ENCODE peak calls at places on chromosomes 3 and 15, in ten cellular contexts. D, O, I, L, Q, S, W, V, B and F are unnamed samples.

GRCh38 chr15:25947336-25948080 is 84.4 kb upstream of the ATP10A start:
- DNase-seq in D (no peak), O (no peak), I (no peak), L (no peak), Q (peak), S (no peak), W (no peak), V (no peak), B (no peak), F (no peak)

GRCh38 chr3:158802399-158803023 is 657 bp downstream of the MFSD1 start:
- DNase-seq in D (no peak), O (no peak), I (no peak), L (no peak), Q (no peak), S (no peak), W (peak), V (no peak), B (no peak), F (peak)

GRCh38 chr15:41926184-41927056 is 32.6 kb upstream of the SPTBN5 start:
- DNase-seq in D (no peak), O (no peak), I (no peak), L (no peak), Q (no peak), S (no peak), W (no peak), V (no peak), B (no peak), F (no peak)

GRCh38 chr3:175651716-175652115 is 792.6 kb downstream of the NAALADL2 start:
- DNase-seq in D (no peak), O (no peak), I (no peak), L (no peak), Q (no peak), S (no peak), W (no peak), V (no peak), B (no peak), F (no peak)

GRCh38 chr3:46982581-46982980 is 3.1 kb downstream of the NBEAL2 start:
- DNase-seq in D (no peak), O (no peak), I (no peak), L (no peak), Q (no peak), S (no peak), W (no peak), V (no peak), B (no peak), F (no peak)

GRCh38 chr3:60192297-60193114 is 1058.7 kb downstream of the FHIT start:
- DNase-seq in D (no peak), O (no peak), I (no peak), L (no peak), Q (no peak), S (no peak), W (no peak), V (no peak), B (no peak), F (no peak)

GRCh38 chr3:122416966-122417365 is 1.1 kb upstream of the WDR5B start:
- DNase-seq in D (no peak), O (no peak), I (no peak), L (peak), Q (no peak), S (no peak), W (no peak), V (no peak), B (no peak), F (no peak)

GRCh38 chr3:47002490-47003410 is 23.3 kb downstream of the NBEAL2 start:
- DNase-seq in D (no peak), O (no peak), I (no peak), L (no peak), Q (no peak), S (no peak), W (no peak), V (no peak), B (no peak), F (no peak)

GRCh38 chr3:128548426-128549282 is 55.7 kb upstream of the GATA2 start:
- DNase-seq in D (peak), O (no peak), I (no peak), L (peak), Q (no peak), S (no peak), W (no peak), V (no peak), B (no peak), F (no peak)

GRCh38 chr3:31181661-31182060 is 287.2 kb upstream of the GADL1 start:
- DNase-seq in D (no peak), O (no peak), I (no peak), L (no peak), Q (no peak), S (no peak), W (no peak), V (no peak), B (no peak), F (no peak)

GRCh38 chr3:50676031-50676705 is 1.4 kb downstream of the DOCK3 start:
- DNase-seq in D (no peak), O (no peak), I (no peak), L (no peak), Q (no peak), S (no peak), W (no peak), V (no peak), B (no peak), F (no peak)

GRCh38 chr15:35117508-35118280 is 32.6 kb upstream of the NANOGP8 start:
- DNase-seq in D (no peak), O (no peak), I (no peak), L (no peak), Q (no peak), S (no peak), W (no peak), V (no peak), B (no peak), F (no peak)

GRCh38 chr3:187352581-187353575 is 15.3 kb upstream of the RTP4 start:
- DNase-seq in D (no peak), O (no peak), I (no peak), L (no peak), Q (no peak), S (no peak), W (no peak), V (no peak), B (no peak), F (no peak)

GRCh38 chr15:63052961-63053698 is 10.6 kb downstream of the TPM1 start:
- DNase-seq in D (no peak), O (peak), I (no peak), L (no peak), Q (no peak), S (no peak), W (no peak), V (no peak), B (no peak), F (no peak)

GRCh38 chr15:74301583-74302374 is 65.7 kb downstream of the CCDC33 start:
- DNase-seq in D (no peak), O (no peak), I (no peak), L (no peak), Q (no peak), S (no peak), W (no peak), V (no peak), B (no peak), F (no peak)

GRCh38 chr3:111715911-111716523 is 120.9 kb upstream of the ZBED2 start:
- DNase-seq in D (no peak), O (no peak), I (no peak), L (peak), Q (peak), S (peak), W (peak), V (peak), B (peak), F (no peak)

GRCh38 chr3:55511895-55512585 is 24.9 kb upstream of the WNT5A start:
- DNase-seq in D (no peak), O (peak), I (no peak), L (no peak), Q (no peak), S (peak), W (no peak), V (no peak), B (no peak), F (no peak)

GRCh38 chr3:142318331-142318730 is 92.9 kb upstream of the GK5 start:
- DNase-seq in D (no peak), O (no peak), I (no peak), L (peak), Q (no peak), S (no peak), W (no peak), V (no peak), B (no peak), F (no peak)

GRCh38 chr3:31534036-31534435 is 1.3 kb downstream of the STT3B start:
- DNase-seq in D (peak), O (no peak), I (no peak), L (peak), Q (no peak), S (no peak), W (peak), V (no peak), B (no peak), F (peak)

GRCh38 chr15:58830556-58830955 is 59.5 kb downstream of the MINDY2 start:
- DNase-seq in D (no peak), O (no peak), I (no peak), L (no peak), Q (no peak), S (no peak), W (no peak), V (no peak), B (no peak), F (no peak)

GRCh38 chr3:186519021-186519658 is 25.0 kb downstream of the CRYGS start:
- DNase-seq in D (no peak), O (no peak), I (no peak), L (no peak), Q (no peak), S (no peak), W (peak), V (peak), B (peak), F (no peak)